ENCODE peak calls at places on chromosome 14, in four cellular contexts. L is RWPE1, T is suprapubic skin, O is endothelial cell. S is an unnamed sample.

GRCh38 chr14:65423986-65424385 is 11.5 kb downstream of the FUT8 start:
- DNase-seq in L (no peak), T (no peak), O (no peak), S (no peak)

GRCh38 chr14:59707778-59708635 is 131.4 kb upstream of the CCDC175 start:
- DNase-seq in L (no peak), T (no peak), O (no peak), S (no peak)

GRCh38 chr14:73785336-73785833 is 66.2 kb upstream of the PTGR2 start:
- DNase-seq in L (no peak), T (no peak), O (peak), S (peak)

GRCh38 chr14:33934043-33934750 is 16.7 kb downstream of the EGLN3 start:
- DNase-seq in L (no peak), T (no peak), O (no peak), S (no peak)

GRCh38 chr14:70029296-70030132 is 150.3 kb downstream of the SMOC1 start:
- DNase-seq in L (no peak), T (no peak), O (no peak), S (no peak)

GRCh38 chr14:90674043-90674670 is 142.1 kb downstream of the TTC7B start:
- DNase-seq in L (no peak), T (no peak), O (no peak), S (no peak)

GRCh38 chr14:43595373-43595772 is 911.7 kb downstream of the FSCB start:
- DNase-seq in L (no peak), T (no peak), O (no peak), S (no peak)

GRCh38 chr14:60720391-60720790 is 3.8 kb downstream of the SIX4 start:
- DNase-seq in L (no peak), T (no peak), O (no peak), S (peak)

GRCh38 chr14:34693228-34693939 is 21.0 kb downstream of the CFL2 start:
- DNase-seq in L (no peak), T (no peak), O (no peak), S (no peak)

GRCh38 chr14:105091335-105092123 is 26.3 kb upstream of the GPR132 start:
- DNase-seq in L (peak), T (peak), O (no peak), S (peak)

GRCh38 chr14:52790011-52790755 is 1.2 kb downstream of the GNPNAT1 start:
- DNase-seq in L (peak), T (no peak), O (no peak), S (no peak)

GRCh38 chr14:90675399-90675798 is 140.8 kb downstream of the TTC7B start:
- DNase-seq in L (no peak), T (no peak), O (no peak), S (peak)

GRCh38 chr14:89029961-89030694 is 205.7 kb downstream of the TTC8 start:
- DNase-seq in L (no peak), T (no peak), O (no peak), S (no peak)

GRCh38 chr14:68815288-68816182 is 22.7 kb upstream of the ZFP36L1 start:
- DNase-seq in L (no peak), T (no peak), O (no peak), S (no peak)

GRCh38 chr14:75514673-75515630 is 7.3 kb upstream of the BATF start:
- DNase-seq in L (no peak), T (no peak), O (no peak), S (peak)

GRCh38 chr14:26204362-26204953 is 393.4 kb downstream of the NOVA1 start:
- DNase-seq in L (no peak), T (no peak), O (peak), S (no peak)

GRCh38 chr14:26199096-26199495 is 398.7 kb downstream of the NOVA1 start:
- DNase-seq in L (no peak), T (no peak), O (no peak), S (no peak)

GRCh38 chr14:26204954-26205479 is 392.8 kb downstream of the NOVA1 start:
- DNase-seq in L (no peak), T (peak), O (peak), S (peak)

GRCh38 chr14:26199599-26200370 is 398.0 kb downstream of the NOVA1 start:
- DNase-seq in L (no peak), T (no peak), O (no peak), S (peak)

DNA sequence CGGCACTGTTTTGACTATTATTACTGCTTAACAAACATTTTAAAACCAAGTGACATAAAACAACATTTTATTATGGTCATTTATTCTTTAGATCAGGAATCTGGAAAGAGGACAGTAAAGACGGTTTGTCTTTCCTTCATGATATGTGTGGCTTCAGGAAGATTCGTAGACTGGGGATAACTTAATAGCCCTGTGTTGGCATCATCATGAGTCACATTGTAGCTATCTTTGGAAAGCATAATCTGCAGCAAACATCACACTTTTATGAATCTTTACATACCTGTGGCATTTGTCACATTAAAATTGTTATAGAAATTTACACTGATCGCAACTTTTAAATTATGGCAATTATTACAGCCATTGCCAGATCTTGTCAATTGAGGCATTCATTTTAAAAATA is 397.2 kb downstream of the NOVA1 start:
- DNase-seq in L (peak), T (no peak), O (no peak), S (peak)
- TF ChIP-seq CTCF in L (no peak), T (no peak), O (no peak), S (no peak)

GRCh38 chr14:91996951-91997371 is 42.9 kb downstream of the TRIP11 start:
- DNase-seq in L (peak), T (no peak), O (peak), S (peak)
- TF ChIP-seq CTCF in L (peak), T (peak), O (peak), S (peak)

GRCh38 chr14:100826371-100827139 is 637 bp downstream of the MEG3 start:
- DNase-seq in L (no peak), T (no peak), O (no peak), S (peak)

GRCh38 chr14:100827140-100827517 is 1.2 kb downstream of the MEG3 start:
- DNase-seq in L (no peak), T (no peak), O (no peak), S (peak)

GRCh38 chr14:100825691-100826331 is at the start of gene MEG3:
- DNase-seq in L (no peak), T (no peak), O (no peak), S (peak)

GRCh38 chr14:100828448-100828834 is 2.5 kb downstream of the MEG3 start:
- DNase-seq in L (no peak), T (no peak), O (no peak), S (no peak)

GRCh38 chr14:100827751-100828447 is 2.0 kb downstream of the MEG3 start:
- DNase-seq in L (peak), T (no peak), O (no peak), S (peak)
- TF ChIP-seq CTCF in L (peak), T (peak), O (no peak), S (peak)

GRCh38 chr14:45526715-45527549 is 273.9 kb upstream of the MIS18BP1 start:
- DNase-seq in L (peak), T (no peak), O (peak), S (no peak)
- TF ChIP-seq CTCF in L (peak), T (no peak), O (peak), S (peak)

DNA sequence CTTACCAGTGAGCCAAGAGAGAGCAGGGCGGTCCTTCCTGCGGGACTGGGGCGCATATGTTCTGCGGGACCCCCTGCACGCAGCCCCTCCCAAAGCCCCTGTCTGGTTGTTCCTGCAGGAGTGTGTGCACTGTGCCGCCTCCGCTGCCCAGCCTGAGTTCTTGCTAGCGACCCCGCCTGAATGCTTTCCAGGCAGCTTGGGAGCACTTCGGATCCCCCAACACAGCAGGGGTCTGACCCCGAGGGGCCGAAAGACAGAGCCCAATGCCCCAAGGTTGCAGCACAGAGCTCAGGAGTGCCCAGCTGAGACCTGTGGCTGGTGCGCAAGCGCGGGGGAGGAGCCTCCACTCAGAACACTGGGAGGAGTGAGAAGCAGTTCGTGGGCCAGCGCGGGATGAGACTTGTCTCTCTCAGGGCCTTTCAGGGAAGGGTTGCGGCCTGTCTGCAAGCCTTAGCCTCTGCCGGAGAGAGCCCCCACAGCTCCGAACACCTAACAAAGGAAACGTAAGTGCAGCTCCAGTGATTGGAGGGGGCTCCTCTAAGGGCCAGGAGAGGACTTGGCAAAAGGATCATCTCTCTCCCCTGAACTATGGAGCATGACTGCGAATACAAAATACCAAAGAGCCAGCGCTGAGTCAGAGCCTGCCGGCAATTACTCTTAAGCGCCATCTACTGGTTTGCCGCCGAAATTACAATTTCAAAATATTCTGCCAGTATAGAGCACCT is 50.5 kb downstream of the GTF2A1 start:
- DNase-seq in L (peak), T (peak), O (peak), S (peak)
- TF ChIP-seq CTCF in L (peak), T (peak), O (peak), S (peak)

DNA sequence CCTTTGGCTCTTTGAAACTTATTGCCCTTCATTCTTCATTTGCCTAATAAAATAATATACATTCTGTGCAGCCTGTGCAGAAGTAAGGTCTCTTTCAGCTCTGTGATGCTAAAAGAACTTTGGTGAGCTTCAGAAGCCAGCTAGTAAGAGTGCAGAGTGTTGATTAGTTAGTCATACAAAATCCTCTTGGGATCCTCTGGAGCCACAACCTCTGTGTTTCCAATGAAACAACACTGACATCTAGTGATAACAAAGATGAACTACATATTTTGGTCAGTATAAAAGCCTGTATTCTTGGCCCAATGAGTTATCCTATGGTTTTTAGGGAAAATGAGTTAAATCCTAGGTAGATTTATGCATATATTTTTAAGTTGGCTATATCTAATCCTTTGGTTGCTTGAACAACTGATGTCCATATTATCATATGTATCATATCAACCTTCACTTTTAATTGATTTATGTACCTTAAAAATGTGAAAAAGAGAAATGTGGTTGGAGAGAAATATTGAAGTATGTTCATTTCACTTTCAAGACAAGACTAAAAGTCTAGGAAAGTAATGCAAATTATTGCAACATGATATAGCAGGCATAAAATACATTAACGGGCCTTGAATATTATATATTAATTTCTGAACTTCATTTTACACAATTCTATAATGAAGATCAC is 158.4 kb downstream of the KLHL28 start:
- DNase-seq in L (peak), T (no peak), O (no peak), S (peak)
- TF ChIP-seq CTCF in L (peak), T (peak), O (peak), S (peak)

GRCh38 chr14:94000986-94001385 is 3.9 kb downstream of the CCDC197 start:
- DNase-seq in L (no peak), T (no peak), O (no peak), S (no peak)

GRCh38 chr14:94000267-94000666 is 3.2 kb downstream of the CCDC197 start:
- DNase-seq in L (no peak), T (no peak), O (no peak), S (no peak)

GRCh38 chr14:93998871-93999403 is 1.8 kb downstream of the CCDC197 start:
- DNase-seq in L (no peak), T (no peak), O (no peak), S (no peak)

GRCh38 chr14:93997933-93998870 is 1.1 kb downstream of the CCDC197 start:
- DNase-seq in L (no peak), T (no peak), O (no peak), S (no peak)

DNA sequence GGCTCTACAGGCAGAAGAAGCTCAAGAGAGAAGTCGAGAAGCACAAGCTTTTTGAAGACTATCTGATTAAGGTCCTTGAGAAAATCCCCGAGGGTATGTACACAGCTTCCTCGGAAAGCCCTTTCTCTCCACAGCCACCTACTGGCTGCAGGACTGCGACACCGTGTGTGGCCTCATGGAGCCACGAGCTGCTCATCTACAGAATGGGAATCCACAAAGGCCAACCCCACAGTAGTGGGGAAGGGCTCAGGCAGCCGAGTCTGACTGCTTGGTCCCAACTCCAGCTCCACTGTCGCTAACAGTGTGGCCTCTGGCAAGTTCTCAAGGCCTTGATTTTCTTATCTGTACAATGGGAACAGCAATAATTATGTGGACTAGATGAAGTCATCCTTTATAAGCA is 2.5 kb downstream of the CCDC197 start:
- DNase-seq in L (no peak), T (no peak), O (no peak), S (no peak)
- TF ChIP-seq CTCF in L (no peak), T (no peak), O (no peak), S (no peak)